ENCODE peak calls at places on chromosomes 7 and 10, in nine cellular contexts. G, S, H, K, R, V, P, Z and I are unnamed samples.

GRCh38 chr10:69438531-69439349 is 12.5 kb upstream of the TSPAN15 start:
- DNase-seq in R (peak), Z (no peak), K (peak), V (no peak), S (no peak), H (peak), P (peak), G (no peak), I (peak)

GRCh38 chr10:1414893-1415292 is 322.4 kb downstream of the ADARB2 start:
- DNase-seq in P (no peak), V (no peak), Z (no peak), K (no peak), S (no peak), R (no peak), H (no peak), G (no peak), I (no peak)

GRCh38 chr10:95477175-95477520 is 84.0 kb downstream of the SORBS1 start:
- DNase-seq in K (no peak), P (no peak), H (no peak), R (no peak), V (no peak), G (no peak), S (no peak), Z (no peak), I (no peak)

GRCh38 chr10:67790534-67791408 is 47.2 kb downstream of the DNAJC12 start:
- DNase-seq in K (peak), G (no peak), H (no peak), S (no peak), P (no peak), V (peak), R (no peak), Z (no peak), I (peak)

GRCh38 chr10:118590334-118590733 is 5.1 kb downstream of the PRLHR start:
- DNase-seq in S (no peak), H (no peak), P (peak), K (peak), V (no peak), Z (no peak), G (no peak), R (peak), I (peak)

GRCh38 chr7:40922316-40922670 is 780.6 kb downstream of the INHBA start:
- DNase-seq in R (no peak), V (no peak), H (no peak), P (no peak), S (no peak), K (peak), Z (no peak), G (no peak), I (peak)

GRCh38 chr7:33452805-33453502 is 323.6 kb downstream of the BBS9 start:
- DNase-seq in H (no peak), S (no peak), G (no peak), V (no peak), R (no peak), P (no peak), Z (no peak), K (peak), I (peak)

GRCh38 chr7:19982841-19983835 is 209.7 kb upstream of the TMEM196 start:
- DNase-seq in G (no peak), V (peak), H (peak), K (peak), S (no peak), P (peak), R (peak), Z (peak), I (peak)

GRCh38 chr7:22356855-22357310 is at the start of gene RAPGEF5:
- DNase-seq in H (no peak), Z (peak), R (peak), G (no peak), K (peak), P (peak), S (no peak), V (peak), I (peak)

GRCh38 chr7:82705831-82706230 is 262.3 kb upstream of the CACNA2D1 start:
- DNase-seq in S (no peak), V (no peak), K (no peak), H (no peak), R (no peak), P (no peak), Z (peak), G (no peak), I (no peak)

GRCh38 chr7:90192876-90193765 is 18.4 kb upstream of the STEAP2 start:
- DNase-seq in V (no peak), Z (no peak), G (no peak), R (no peak), P (no peak), K (no peak), H (no peak), S (no peak), I (no peak)

GRCh38 chr10:32244421-32245207 is 102.3 kb downstream of the EPC1 start:
- DNase-seq in G (no peak), R (no peak), S (no peak), H (peak), V (no peak), P (no peak), K (no peak), Z (no peak), I (no peak)

GRCh38 chr10:88668465-88668864 is 4.2 kb downstream of the LIPF start:
- DNase-seq in K (no peak), P (no peak), Z (no peak), R (no peak), V (no peak), G (no peak), S (no peak), H (no peak), I (no peak)

GRCh38 chr7:27704407-27705199 is 35.4 kb upstream of the TAX1BP1 start:
- DNase-seq in H (no peak), S (no peak), R (no peak), P (no peak), Z (no peak), G (no peak), K (no peak), V (no peak), I (no peak)